ENCODE peak calls at places on chromosome 16, in five cellular contexts. R, L, X, O and V are unnamed samples.

GRCh38 chr16:58000706-58001676 is at the start of gene USB1:
- DNase-seq in R (peak), L (peak), X (no peak), O (peak), V (no peak)

GRCh38 chr16:3092501-3092991 is 6.5 kb downstream of the ZSCAN10 start:
- DNase-seq in R (no peak), L (no peak), X (no peak), O (peak), V (no peak)

GRCh38 chr16:48495303-48495702 is 110.1 kb upstream of the SIAH1 start:
- DNase-seq in R (no peak), L (no peak), X (no peak), O (no peak), V (no peak)

GRCh38 chr16:29645699-29646187 is 17.3 kb upstream of the SPN start:
- DNase-seq in R (no peak), L (no peak), X (no peak), O (no peak), V (no peak)

GRCh38 chr16:89805136-89805905 is 11.1 kb downstream of the FANCA start:
- DNase-seq in R (no peak), L (no peak), X (no peak), O (no peak), V (no peak)

GRCh38 chr16:75351183-75351582 is 82.1 kb downstream of the CFDP1 start:
- DNase-seq in R (no peak), L (no peak), X (no peak), O (no peak), V (no peak)

GRCh38 chr16:81519298-81520150 is 74.9 kb downstream of the CMIP start:
- DNase-seq in R (no peak), L (no peak), X (no peak), O (peak), V (peak)

GRCh38 chr16:31474173-31474714 is 2.3 kb downstream of the TGFB1I1 start:
- DNase-seq in R (no peak), L (no peak), X (no peak), O (peak), V (no peak)

GRCh38 chr16:20833081-20833480 is 26.8 kb downstream of the REXO5 start:
- DNase-seq in R (no peak), L (no peak), X (no peak), O (no peak), V (no peak)

GRCh38 chr16:86567701-86568571 is 1.3 kb downstream of the FOXC2 start:
- DNase-seq in R (no peak), L (no peak), X (no peak), O (peak), V (no peak)

GRCh38 chr16:1430214-1430758 is 592 bp upstream of the PERCC1 start:
- DNase-seq in R (no peak), L (no peak), X (no peak), O (no peak), V (no peak)

GRCh38 chr16:19384656-19385055 is 33.0 kb upstream of the TMC5 start:
- DNase-seq in R (no peak), L (no peak), X (no peak), O (no peak), V (no peak)

GRCh38 chr16:67207857-67208524 is 9.1 kb downstream of the ELMO3 start:
- DNase-seq in R (no peak), L (no peak), X (no peak), O (no peak), V (no peak)

GRCh38 chr16:54936979-54937672 is 6.5 kb downstream of the IRX5 start:
- DNase-seq in R (peak), L (no peak), X (no peak), O (no peak), V (peak)

GRCh38 chr16:59913666-59914065 is 1179.5 kb upstream of the GOT2 start:
- DNase-seq in R (no peak), L (no peak), X (no peak), O (no peak), V (no peak)

GRCh38 chr16:53944026-53944425 is 240.1 kb downstream of the FTO start:
- DNase-seq in R (no peak), L (no peak), X (no peak), O (no peak), V (no peak)

GRCh38 chr16:21590287-21590686 is 9.1 kb upstream of the METTL9 start:
- DNase-seq in R (no peak), L (no peak), X (no peak), O (no peak), V (no peak)

GRCh38 chr16:30737794-30738648 is 10.2 kb upstream of the PHKG2 start:
- DNase-seq in R (no peak), L (no peak), X (no peak), O (no peak), V (peak)

GRCh38 chr16:88854306-88855111 is 2.2 kb downstream of the GALNS start:
- DNase-seq in R (no peak), L (peak), X (no peak), O (peak), V (no peak)

GRCh38 chr16:87332150-87332549 is 15.0 kb upstream of the C16orf95 start:
- DNase-seq in R (no peak), L (no peak), X (no peak), O (peak), V (peak)

GRCh38 chr16:88681084-88681680 is 5.1 kb downstream of the SNAI3 start:
- DNase-seq in R (no peak), L (peak), X (no peak), O (peak), V (no peak)

GRCh38 chr16:27202923-27203428 is 350 bp upstream of the KDM8 start:
- DNase-seq in R (no peak), L (no peak), X (no peak), O (peak), V (no peak)

DNA sequence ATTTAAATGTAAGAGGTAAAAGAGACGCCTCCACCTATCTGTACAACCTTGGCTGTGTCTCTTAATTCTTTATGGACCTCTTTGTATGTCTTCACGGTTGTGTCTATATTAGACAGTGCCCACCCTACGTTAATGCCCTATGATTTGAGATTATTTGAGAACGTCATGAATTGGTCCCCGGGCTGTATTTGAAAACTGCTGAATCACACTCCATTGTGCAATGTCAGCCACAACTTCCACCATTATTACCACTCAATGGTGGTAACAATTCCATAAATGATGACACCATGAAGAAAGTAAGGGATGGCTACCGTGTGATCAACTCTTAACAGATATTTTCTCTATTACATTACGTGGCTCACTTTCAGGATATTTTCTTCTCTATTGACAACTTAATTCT is 182.4 kb upstream of the RBFOX1 start:
- DNase-seq in R (no peak), L (no peak), X (no peak), O (no peak), V (no peak)
- TF ChIP-seq CTCF in R (no peak), L (no peak), X (no peak), O (no peak), V (no peak)

GRCh38 chr16:4340443-4340842 is 10.7 kb downstream of the PAM16 start:
- DNase-seq in R (no peak), L (no peak), X (no peak), O (no peak), V (no peak)
- TF ChIP-seq CTCF in R (no peak), L (no peak), X (no peak), O (no peak), V (no peak)

GRCh38 chr16:56793504-56793903 is 63.6 kb downstream of the NUP93 start:
- DNase-seq in R (no peak), L (no peak), X (no peak), O (no peak), V (no peak)
- TF ChIP-seq CTCF in R (peak), L (no peak), X (no peak), O (peak), V (peak)

DNA sequence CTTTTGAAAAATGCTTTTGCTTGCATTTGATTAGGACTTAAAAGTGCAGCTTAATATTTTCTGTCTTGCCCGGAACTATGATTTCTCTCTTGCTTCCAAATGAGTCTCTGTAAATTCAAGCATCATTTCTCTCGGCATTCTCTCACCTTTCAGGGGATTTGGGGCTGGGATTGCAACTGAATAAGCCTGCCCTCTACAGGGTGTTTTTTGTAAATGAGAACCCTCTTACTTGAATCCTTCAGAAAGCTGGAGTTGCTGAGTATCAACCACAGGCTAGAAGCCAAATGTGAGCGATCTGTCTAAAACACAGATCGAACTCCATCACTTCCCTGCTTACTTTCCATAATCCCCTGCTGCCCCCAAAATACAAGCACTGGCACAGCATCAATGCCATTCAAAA is 234.6 kb downstream of the TMEM114 start:
- DNase-seq in R (no peak), L (no peak), X (no peak), O (no peak), V (no peak)
- TF ChIP-seq CTCF in R (peak), L (no peak), X (no peak), O (no peak), V (no peak)

DNA sequence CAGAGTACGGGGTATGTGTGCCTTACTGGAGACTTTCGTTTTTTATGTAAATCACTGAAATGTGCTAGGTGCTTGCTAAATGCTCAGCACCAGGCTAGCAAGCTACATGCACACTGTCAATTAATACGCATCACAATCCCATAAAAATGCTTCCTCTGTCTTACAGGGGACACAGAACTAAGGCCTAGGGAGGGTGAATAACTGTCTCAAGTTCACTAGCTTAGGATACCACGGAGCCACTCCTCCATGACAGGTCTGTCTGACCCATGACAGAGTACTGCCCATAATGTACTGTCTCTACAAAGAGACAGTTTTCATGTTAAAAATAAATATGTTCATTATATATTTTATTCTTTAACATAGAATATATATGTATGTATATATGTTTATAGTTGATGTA is 28.3 kb upstream of the DYNLRB2 start:
- DNase-seq in R (no peak), L (no peak), X (no peak), O (no peak), V (no peak)
- TF ChIP-seq CTCF in R (no peak), L (no peak), X (no peak), O (no peak), V (no peak)